ENCODE peak calls at places on chromosome 1, in five cellular contexts. One of them, this sample, is unnamed.

GRCh38 chr1:156489166-156489934 is 11.2 kb downstream of the MEF2D start:
- DNase-seq in choroid plexus epithelial cell: no peak
- DNase-seq in stimulated activated CD8-positive, alpha-beta memory T cell treated with anti-CD3 and anti-CD28 coated beads, Interleukin-4, amount 100 ng/mL, for 1 hour: no peak
- DNase-seq in activated CD8-positive, alpha-beta memory T cell treated with anti-CD3 and anti-CD28 coated beads, Interleukin-2, amount 10 ng/mL, durations not matched to agents 7 days and 5 days: peak; percentile 74
- DNase-seq in stimulated activated CD4-positive, alpha-beta T cell treated with anti-CD3 and anti-CD28 coated beads, Interleukin-12 subunit alpha, Interleukin-12 subunit beta, amount 100 ng/mL, for 4 hours: peak; percentile 37
- DNase-seq in this sample: no peak

GRCh38 chr1:155040358-155041093 is 6.9 kb downstream of the DCST1 start:
- DNase-seq in stimulated activated CD8-positive, alpha-beta memory T cell treated with anti-CD3 and anti-CD28 coated beads, Interleukin-4, amount 100 ng/mL, for 1 hour: no peak
- DNase-seq in activated CD8-positive, alpha-beta memory T cell treated with anti-CD3 and anti-CD28 coated beads, Interleukin-2, amount 10 ng/mL, durations not matched to agents 7 days and 5 days: no peak
- DNase-seq in choroid plexus epithelial cell: no peak
- DNase-seq in stimulated activated CD4-positive, alpha-beta T cell treated with anti-CD3 and anti-CD28 coated beads, Interleukin-12 subunit alpha, Interleukin-12 subunit beta, amount 100 ng/mL, for 4 hours: no peak
- DNase-seq in this sample: no peak

GRCh38 chr1:58204284-58204683 is 342.2 kb downstream of the OMA1 start:
- DNase-seq in stimulated activated CD4-positive, alpha-beta T cell treated with anti-CD3 and anti-CD28 coated beads, Interleukin-12 subunit alpha, Interleukin-12 subunit beta, amount 100 ng/mL, for 4 hours: no peak
- DNase-seq in stimulated activated CD8-positive, alpha-beta memory T cell treated with anti-CD3 and anti-CD28 coated beads, Interleukin-4, amount 100 ng/mL, for 1 hour: no peak
- DNase-seq in activated CD8-positive, alpha-beta memory T cell treated with anti-CD3 and anti-CD28 coated beads, Interleukin-2, amount 10 ng/mL, durations not matched to agents 7 days and 5 days: no peak
- DNase-seq in choroid plexus epithelial cell: no peak
- DNase-seq in this sample: no peak

GRCh38 chr1:27368872-27369703 is 2.3 kb upstream of the MAP3K6 start:
- DNase-seq in choroid plexus epithelial cell: peak; percentile 52
- DNase-seq in stimulated activated CD8-positive, alpha-beta memory T cell treated with anti-CD3 and anti-CD28 coated beads, Interleukin-4, amount 100 ng/mL, for 1 hour: no peak
- DNase-seq in activated CD8-positive, alpha-beta memory T cell treated with anti-CD3 and anti-CD28 coated beads, Interleukin-2, amount 10 ng/mL, durations not matched to agents 7 days and 5 days: no peak
- DNase-seq in stimulated activated CD4-positive, alpha-beta T cell treated with anti-CD3 and anti-CD28 coated beads, Interleukin-12 subunit alpha, Interleukin-12 subunit beta, amount 100 ng/mL, for 4 hours: no peak
- DNase-seq in this sample: no peak

GRCh38 chr1:236000781-236001180 is 64.1 kb downstream of the NID1 start:
- DNase-seq in stimulated activated CD8-positive, alpha-beta memory T cell treated with anti-CD3 and anti-CD28 coated beads, Interleukin-4, amount 100 ng/mL, for 1 hour: no peak
- DNase-seq in choroid plexus epithelial cell: no peak
- DNase-seq in stimulated activated CD4-positive, alpha-beta T cell treated with anti-CD3 and anti-CD28 coated beads, Interleukin-12 subunit alpha, Interleukin-12 subunit beta, amount 100 ng/mL, for 4 hours: no peak
- DNase-seq in activated CD8-positive, alpha-beta memory T cell treated with anti-CD3 and anti-CD28 coated beads, Interleukin-2, amount 10 ng/mL, durations not matched to agents 7 days and 5 days: no peak
- DNase-seq in this sample: no peak

GRCh38 chr1:217021400-217021799 is 298.2 kb upstream of the ESRRG start:
- DNase-seq in stimulated activated CD4-positive, alpha-beta T cell treated with anti-CD3 and anti-CD28 coated beads, Interleukin-12 subunit alpha, Interleukin-12 subunit beta, amount 100 ng/mL, for 4 hours: no peak
- DNase-seq in activated CD8-positive, alpha-beta memory T cell treated with anti-CD3 and anti-CD28 coated beads, Interleukin-2, amount 10 ng/mL, durations not matched to agents 7 days and 5 days: no peak
- DNase-seq in choroid plexus epithelial cell: no peak
- DNase-seq in stimulated activated CD8-positive, alpha-beta memory T cell treated with anti-CD3 and anti-CD28 coated beads, Interleukin-4, amount 100 ng/mL, for 1 hour: no peak
- DNase-seq in this sample: no peak

GRCh38 chr1:14848621-14849020 is 250.1 kb downstream of the KAZN start:
- DNase-seq in choroid plexus epithelial cell: no peak
- DNase-seq in stimulated activated CD8-positive, alpha-beta memory T cell treated with anti-CD3 and anti-CD28 coated beads, Interleukin-4, amount 100 ng/mL, for 1 hour: no peak
- DNase-seq in stimulated activated CD4-positive, alpha-beta T cell treated with anti-CD3 and anti-CD28 coated beads, Interleukin-12 subunit alpha, Interleukin-12 subunit beta, amount 100 ng/mL, for 4 hours: no peak
- DNase-seq in activated CD8-positive, alpha-beta memory T cell treated with anti-CD3 and anti-CD28 coated beads, Interleukin-2, amount 10 ng/mL, durations not matched to agents 7 days and 5 days: no peak
- DNase-seq in this sample: no peak

GRCh38 chr1:43831866-43832654 is 101.5 kb upstream of the ARTN start:
- DNase-seq in stimulated activated CD8-positive, alpha-beta memory T cell treated with anti-CD3 and anti-CD28 coated beads, Interleukin-4, amount 100 ng/mL, for 1 hour: no peak
- DNase-seq in choroid plexus epithelial cell: no peak
- DNase-seq in stimulated activated CD4-positive, alpha-beta T cell treated with anti-CD3 and anti-CD28 coated beads, Interleukin-12 subunit alpha, Interleukin-12 subunit beta, amount 100 ng/mL, for 4 hours: no peak
- DNase-seq in activated CD8-positive, alpha-beta memory T cell treated with anti-CD3 and anti-CD28 coated beads, Interleukin-2, amount 10 ng/mL, durations not matched to agents 7 days and 5 days: peak; percentile 46
- DNase-seq in this sample: no peak

GRCh38 chr1:111976332-111976731 is 13.1 kb downstream of the KCND3 start:
- DNase-seq in choroid plexus epithelial cell: no peak
- DNase-seq in stimulated activated CD8-positive, alpha-beta memory T cell treated with anti-CD3 and anti-CD28 coated beads, Interleukin-4, amount 100 ng/mL, for 1 hour: no peak
- DNase-seq in activated CD8-positive, alpha-beta memory T cell treated with anti-CD3 and anti-CD28 coated beads, Interleukin-2, amount 10 ng/mL, durations not matched to agents 7 days and 5 days: no peak
- DNase-seq in stimulated activated CD4-positive, alpha-beta T cell treated with anti-CD3 and anti-CD28 coated beads, Interleukin-12 subunit alpha, Interleukin-12 subunit beta, amount 100 ng/mL, for 4 hours: no peak
- DNase-seq in this sample: no peak

GRCh38 chr1:19384113-19384512 is 72.0 kb downstream of the SLC66A1 start:
- DNase-seq in stimulated activated CD4-positive, alpha-beta T cell treated with anti-CD3 and anti-CD28 coated beads, Interleukin-12 subunit alpha, Interleukin-12 subunit beta, amount 100 ng/mL, for 4 hours: no peak
- DNase-seq in choroid plexus epithelial cell: peak; percentile 66
- DNase-seq in activated CD8-positive, alpha-beta memory T cell treated with anti-CD3 and anti-CD28 coated beads, Interleukin-2, amount 10 ng/mL, durations not matched to agents 7 days and 5 days: no peak
- DNase-seq in stimulated activated CD8-positive, alpha-beta memory T cell treated with anti-CD3 and anti-CD28 coated beads, Interleukin-4, amount 100 ng/mL, for 1 hour: no peak
- DNase-seq in this sample: no peak

This sample was measured in esophagus muscularis mucosa.